ENCODE peak calls at places on chromosomes 12 and 14, in six cellular contexts. One of them, this sample, is unnamed.

GRCh38 chr12:26748412-26748740 is 84.6 kb downstream of the ITPR2 start:
- DNase-seq in DND-41: no peak
- DNase-seq in stimulated activated CD8-positive, alpha-beta memory T cell treated with anti-CD3 and anti-CD28 coated beads, Interleukin-2, amount 100 ng/mL, for 1 hour: no peak
- DNase-seq in cerebellar cortex: no peak
- DNase-seq in CD8-positive, alpha-beta memory T cell: no peak
- DNase-seq in mammary epithelial cell: no peak
- DNase-seq in this sample: no peak

GRCh38 chr12:49796606-49797451 is 31.4 kb downstream of the NCKAP5L start:
- DNase-seq in CD8-positive, alpha-beta memory T cell: no peak
- DNase-seq in mammary epithelial cell: no peak
- DNase-seq in cerebellar cortex: no peak
- DNase-seq in DND-41: no peak
- DNase-seq in stimulated activated CD8-positive, alpha-beta memory T cell treated with anti-CD3 and anti-CD28 coated beads, Interleukin-2, amount 100 ng/mL, for 1 hour: no peak
- DNase-seq in this sample: peak

GRCh38 chr14:104461676-104462443 is 117.7 kb upstream of the C14orf180 start:
- DNase-seq in DND-41: no peak
- DNase-seq in stimulated activated CD8-positive, alpha-beta memory T cell treated with anti-CD3 and anti-CD28 coated beads, Interleukin-2, amount 100 ng/mL, for 1 hour: no peak
- DNase-seq in CD8-positive, alpha-beta memory T cell: no peak
- DNase-seq in cerebellar cortex: no peak
- DNase-seq in mammary epithelial cell: no peak
- DNase-seq in this sample: no peak

GRCh38 chr14:21185506-21185905 is 29.6 kb upstream of the OR5AU1 start:
- DNase-seq in CD8-positive, alpha-beta memory T cell: no peak
- DNase-seq in stimulated activated CD8-positive, alpha-beta memory T cell treated with anti-CD3 and anti-CD28 coated beads, Interleukin-2, amount 100 ng/mL, for 1 hour: no peak
- DNase-seq in DND-41: no peak
- DNase-seq in mammary epithelial cell: no peak
- DNase-seq in cerebellar cortex: no peak
- DNase-seq in this sample: no peak

GRCh38 chr12:49091836-49092085 is 2.8 kb downstream of the DHH start:
- DNase-seq in cerebellar cortex: no peak
- DNase-seq in mammary epithelial cell: no peak
- DNase-seq in CD8-positive, alpha-beta memory T cell: no peak
- DNase-seq in DND-41: no peak
- DNase-seq in stimulated activated CD8-positive, alpha-beta memory T cell treated with anti-CD3 and anti-CD28 coated beads, Interleukin-2, amount 100 ng/mL, for 1 hour: no peak
- DNase-seq in this sample: no peak

GRCh38 chr14:41642402-41643195 is 35.9 kb downstream of the LRFN5 start:
- DNase-seq in stimulated activated CD8-positive, alpha-beta memory T cell treated with anti-CD3 and anti-CD28 coated beads, Interleukin-2, amount 100 ng/mL, for 1 hour: no peak
- DNase-seq in CD8-positive, alpha-beta memory T cell: no peak
- DNase-seq in DND-41: no peak
- DNase-seq in cerebellar cortex: no peak
- DNase-seq in mammary epithelial cell: no peak
- DNase-seq in this sample: no peak

GRCh38 chr14:65200454-65200853 is 98.1 kb upstream of the MAX start:
- DNase-seq in mammary epithelial cell: no peak
- DNase-seq in CD8-positive, alpha-beta memory T cell: no peak
- DNase-seq in cerebellar cortex: no peak
- DNase-seq in stimulated activated CD8-positive, alpha-beta memory T cell treated with anti-CD3 and anti-CD28 coated beads, Interleukin-2, amount 100 ng/mL, for 1 hour: no peak
- DNase-seq in DND-41: no peak
- DNase-seq in this sample: no peak

GRCh38 chr12:57518176-57518919 is 2.0 kb downstream of the DDIT3 start:
- DNase-seq in mammary epithelial cell: no peak
- DNase-seq in cerebellar cortex: peak
- DNase-seq in CD8-positive, alpha-beta memory T cell: no peak
- DNase-seq in stimulated activated CD8-positive, alpha-beta memory T cell treated with anti-CD3 and anti-CD28 coated beads, Interleukin-2, amount 100 ng/mL, for 1 hour: no peak
- DNase-seq in DND-41: no peak
- DNase-seq in this sample: no peak

GRCh38 chr12:64009321-64010068 is 165.0 kb downstream of the SRGAP1 start:
- DNase-seq in DND-41: no peak
- DNase-seq in mammary epithelial cell: no peak
- DNase-seq in stimulated activated CD8-positive, alpha-beta memory T cell treated with anti-CD3 and anti-CD28 coated beads, Interleukin-2, amount 100 ng/mL, for 1 hour: no peak
- DNase-seq in cerebellar cortex: no peak
- DNase-seq in CD8-positive, alpha-beta memory T cell: no peak
- DNase-seq in this sample: no peak

GRCh38 chr12:11854011-11854499 is 204.6 kb downstream of the ETV6 start:
- DNase-seq in cerebellar cortex: no peak
- DNase-seq in mammary epithelial cell: no peak
- DNase-seq in stimulated activated CD8-positive, alpha-beta memory T cell treated with anti-CD3 and anti-CD28 coated beads, Interleukin-2, amount 100 ng/mL, for 1 hour: no peak
- DNase-seq in DND-41: no peak
- DNase-seq in CD8-positive, alpha-beta memory T cell: no peak
- DNase-seq in this sample: no peak

GRCh38 chr14:100988011-100988410 is 84.5 kb upstream of the RTL1 start:
- DNase-seq in stimulated activated CD8-positive, alpha-beta memory T cell treated with anti-CD3 and anti-CD28 coated beads, Interleukin-2, amount 100 ng/mL, for 1 hour: no peak
- DNase-seq in CD8-positive, alpha-beta memory T cell: no peak
- DNase-seq in cerebellar cortex: no peak
- DNase-seq in mammary epithelial cell: peak
- DNase-seq in DND-41: no peak
- DNase-seq in this sample: no peak

GRCh38 chr14:55915464-55915863 is 202.7 kb upstream of the PELI2 start:
- DNase-seq in mammary epithelial cell: no peak
- DNase-seq in stimulated activated CD8-positive, alpha-beta memory T cell treated with anti-CD3 and anti-CD28 coated beads, Interleukin-2, amount 100 ng/mL, for 1 hour: no peak
- DNase-seq in DND-41: no peak
- DNase-seq in CD8-positive, alpha-beta memory T cell: no peak
- DNase-seq in cerebellar cortex: no peak
- DNase-seq in this sample: no peak

GRCh38 chr12:118922405-118922804 is 58.9 kb upstream of the SRRM4 start:
- DNase-seq in mammary epithelial cell: no peak
- DNase-seq in CD8-positive, alpha-beta memory T cell: no peak
- DNase-seq in DND-41: peak
- DNase-seq in stimulated activated CD8-positive, alpha-beta memory T cell treated with anti-CD3 and anti-CD28 coated beads, Interleukin-2, amount 100 ng/mL, for 1 hour: no peak
- DNase-seq in cerebellar cortex: no peak
- DNase-seq in this sample: no peak

GRCh38 chr14:34951286-34951685 is 31.5 kb upstream of the SRP54 start:
- DNase-seq in stimulated activated CD8-positive, alpha-beta memory T cell treated with anti-CD3 and anti-CD28 coated beads, Interleukin-2, amount 100 ng/mL, for 1 hour: no peak
- DNase-seq in DND-41: no peak
- DNase-seq in cerebellar cortex: no peak
- DNase-seq in CD8-positive, alpha-beta memory T cell: no peak
- DNase-seq in mammary epithelial cell: no peak
- DNase-seq in this sample: no peak

GRCh38 chr14:24070285-24071143 is 848 bp upstream of the CPNE6 start:
- DNase-seq in stimulated activated CD8-positive, alpha-beta memory T cell treated with anti-CD3 and anti-CD28 coated beads, Interleukin-2, amount 100 ng/mL, for 1 hour: no peak
- DNase-seq in cerebellar cortex: peak
- DNase-seq in CD8-positive, alpha-beta memory T cell: no peak
- DNase-seq in DND-41: no peak
- DNase-seq in mammary epithelial cell: no peak
- DNase-seq in this sample: peak

GRCh38 chr12:68871899-68872298 is 61.1 kb downstream of the CPM start:
- DNase-seq in mammary epithelial cell: no peak
- DNase-seq in CD8-positive, alpha-beta memory T cell: no peak
- DNase-seq in cerebellar cortex: no peak
- DNase-seq in stimulated activated CD8-positive, alpha-beta memory T cell treated with anti-CD3 and anti-CD28 coated beads, Interleukin-2, amount 100 ng/mL, for 1 hour: no peak
- DNase-seq in DND-41: no peak
- DNase-seq in this sample: no peak

GRCh38 chr14:45156067-45156466 is 20.3 kb downstream of the FANCM start:
- DNase-seq in stimulated activated CD8-positive, alpha-beta memory T cell treated with anti-CD3 and anti-CD28 coated beads, Interleukin-2, amount 100 ng/mL, for 1 hour: no peak
- DNase-seq in CD8-positive, alpha-beta memory T cell: no peak
- DNase-seq in cerebellar cortex: no peak
- DNase-seq in mammary epithelial cell: peak
- DNase-seq in DND-41: no peak
- DNase-seq in this sample: no peak

GRCh38 chr12:6949063-6949594 is 2.0 kb upstream of the PTPN6 start:
- DNase-seq in mammary epithelial cell: no peak
- DNase-seq in cerebellar cortex: no peak
- DNase-seq in DND-41: no peak
- DNase-seq in CD8-positive, alpha-beta memory T cell: peak
- DNase-seq in stimulated activated CD8-positive, alpha-beta memory T cell treated with anti-CD3 and anti-CD28 coated beads, Interleukin-2, amount 100 ng/mL, for 1 hour: no peak
- DNase-seq in this sample: no peak

GRCh38 chr12:9910716-9911421 is 21.3 kb downstream of the CLEC2A start:
- DNase-seq in cerebellar cortex: no peak
- DNase-seq in CD8-positive, alpha-beta memory T cell: no peak
- DNase-seq in DND-41: no peak
- DNase-seq in mammary epithelial cell: peak
- DNase-seq in stimulated activated CD8-positive, alpha-beta memory T cell treated with anti-CD3 and anti-CD28 coated beads, Interleukin-2, amount 100 ng/mL, for 1 hour: no peak
- DNase-seq in this sample: no peak

GRCh38 chr12:88993655-88994054 is 358.6 kb downstream of the DUSP6 start:
- DNase-seq in mammary epithelial cell: peak
- DNase-seq in cerebellar cortex: peak
- DNase-seq in stimulated activated CD8-positive, alpha-beta memory T cell treated with anti-CD3 and anti-CD28 coated beads, Interleukin-2, amount 100 ng/mL, for 1 hour: no peak
- DNase-seq in CD8-positive, alpha-beta memory T cell: no peak
- DNase-seq in DND-41: no peak
- DNase-seq in this sample: no peak

GRCh38 chr14:102029956-102030355 is 56.9 kb downstream of the HSP90AA1 start:
- DNase-seq in DND-41: no peak
- DNase-seq in CD8-positive, alpha-beta memory T cell: no peak
- DNase-seq in mammary epithelial cell: no peak
- DNase-seq in cerebellar cortex: no peak
- DNase-seq in stimulated activated CD8-positive, alpha-beta memory T cell treated with anti-CD3 and anti-CD28 coated beads, Interleukin-2, amount 100 ng/mL, for 1 hour: no peak
- DNase-seq in this sample: no peak

GRCh38 chr12:56477521-56478225 is 9.3 kb downstream of the SPRYD4 start:
- DNase-seq in cerebellar cortex: no peak
- DNase-seq in DND-41: no peak
- DNase-seq in stimulated activated CD8-positive, alpha-beta memory T cell treated with anti-CD3 and anti-CD28 coated beads, Interleukin-2, amount 100 ng/mL, for 1 hour: no peak
- DNase-seq in mammary epithelial cell: no peak
- DNase-seq in CD8-positive, alpha-beta memory T cell: no peak
- DNase-seq in this sample: no peak

GRCh38 chr14:102015045-102015685 is 50.8 kb downstream of the DYNC1H1 start:
- DNase-seq in stimulated activated CD8-positive, alpha-beta memory T cell treated with anti-CD3 and anti-CD28 coated beads, Interleukin-2, amount 100 ng/mL, for 1 hour: no peak
- DNase-seq in mammary epithelial cell: no peak
- DNase-seq in CD8-positive, alpha-beta memory T cell: no peak
- DNase-seq in DND-41: no peak
- DNase-seq in cerebellar cortex: no peak
- DNase-seq in this sample: no peak

GRCh38 chr14:21556378-21557083 is 23.3 kb downstream of the OR10G3 start:
- DNase-seq in cerebellar cortex: no peak
- DNase-seq in mammary epithelial cell: no peak
- DNase-seq in CD8-positive, alpha-beta memory T cell: no peak
- DNase-seq in DND-41: no peak
- DNase-seq in stimulated activated CD8-positive, alpha-beta memory T cell treated with anti-CD3 and anti-CD28 coated beads, Interleukin-2, amount 100 ng/mL, for 1 hour: no peak
- DNase-seq in this sample: no peak

GRCh38 chr14:35299708-35300107 is 7.5 kb downstream of the PSMA6 start:
- DNase-seq in mammary epithelial cell: no peak
- DNase-seq in DND-41: no peak
- DNase-seq in stimulated activated CD8-positive, alpha-beta memory T cell treated with anti-CD3 and anti-CD28 coated beads, Interleukin-2, amount 100 ng/mL, for 1 hour: no peak
- DNase-seq in cerebellar cortex: no peak
- DNase-seq in CD8-positive, alpha-beta memory T cell: no peak
- DNase-seq in this sample: no peak

GRCh38 chr12:56126732-56127239 is 1.3 kb upstream of the ESYT1 start:
- DNase-seq in cerebellar cortex: peak
- DNase-seq in CD8-positive, alpha-beta memory T cell: no peak
- DNase-seq in mammary epithelial cell: no peak
- DNase-seq in stimulated activated CD8-positive, alpha-beta memory T cell treated with anti-CD3 and anti-CD28 coated beads, Interleukin-2, amount 100 ng/mL, for 1 hour: no peak
- DNase-seq in DND-41: no peak
- DNase-seq in this sample: no peak

GRCh38 chr12:85424581-85425348 is 144.7 kb downstream of the ALX1 start:
- DNase-seq in stimulated activated CD8-positive, alpha-beta memory T cell treated with anti-CD3 and anti-CD28 coated beads, Interleukin-2, amount 100 ng/mL, for 1 hour: no peak
- DNase-seq in CD8-positive, alpha-beta memory T cell: no peak
- DNase-seq in cerebellar cortex: no peak
- DNase-seq in DND-41: peak
- DNase-seq in mammary epithelial cell: no peak
- DNase-seq in this sample: no peak

GRCh38 chr14:64845878-64846277 is 33.8 kb downstream of the SPTB start:
- DNase-seq in mammary epithelial cell: no peak
- DNase-seq in cerebellar cortex: no peak
- DNase-seq in stimulated activated CD8-positive, alpha-beta memory T cell treated with anti-CD3 and anti-CD28 coated beads, Interleukin-2, amount 100 ng/mL, for 1 hour: no peak
- DNase-seq in CD8-positive, alpha-beta memory T cell: no peak
- DNase-seq in DND-41: no peak
- DNase-seq in this sample: no peak

GRCh38 chr14:92280554-92281262 is 42.3 kb upstream of the SLC24A4 start:
- DNase-seq in mammary epithelial cell: no peak
- DNase-seq in stimulated activated CD8-positive, alpha-beta memory T cell treated with anti-CD3 and anti-CD28 coated beads, Interleukin-2, amount 100 ng/mL, for 1 hour: no peak
- DNase-seq in DND-41: peak
- DNase-seq in cerebellar cortex: no peak
- DNase-seq in CD8-positive, alpha-beta memory T cell: no peak
- DNase-seq in this sample: no peak

GRCh38 chr12:2633825-2634200 is 161.0 kb upstream of the FKBP4 start:
- DNase-seq in cerebellar cortex: no peak
- DNase-seq in DND-41: no peak
- DNase-seq in CD8-positive, alpha-beta memory T cell: no peak
- DNase-seq in mammary epithelial cell: no peak
- DNase-seq in stimulated activated CD8-positive, alpha-beta memory T cell treated with anti-CD3 and anti-CD28 coated beads, Interleukin-2, amount 100 ng/mL, for 1 hour: no peak
- DNase-seq in this sample: peak

GRCh38 chr12:54373619-54374554 is 9.6 kb upstream of the GPR84 start:
- DNase-seq in mammary epithelial cell: peak
- DNase-seq in cerebellar cortex: no peak
- DNase-seq in stimulated activated CD8-positive, alpha-beta memory T cell treated with anti-CD3 and anti-CD28 coated beads, Interleukin-2, amount 100 ng/mL, for 1 hour: no peak
- DNase-seq in DND-41: no peak
- DNase-seq in CD8-positive, alpha-beta memory T cell: no peak
- DNase-seq in this sample: no peak

GRCh38 chr12:388547-389137 is 478 bp downstream of the KDM5A start:
- DNase-seq in stimulated activated CD8-positive, alpha-beta memory T cell treated with anti-CD3 and anti-CD28 coated beads, Interleukin-2, amount 100 ng/mL, for 1 hour: peak
- DNase-seq in cerebellar cortex: peak
- DNase-seq in mammary epithelial cell: peak
- DNase-seq in CD8-positive, alpha-beta memory T cell: peak
- DNase-seq in DND-41: peak
- DNase-seq in this sample: no peak

GRCh38 chr14:59244581-59244980 is 56.1 kb downstream of the DAAM1 start:
- DNase-seq in CD8-positive, alpha-beta memory T cell: no peak
- DNase-seq in cerebellar cortex: no peak
- DNase-seq in stimulated activated CD8-positive, alpha-beta memory T cell treated with anti-CD3 and anti-CD28 coated beads, Interleukin-2, amount 100 ng/mL, for 1 hour: no peak
- DNase-seq in DND-41: no peak
- DNase-seq in mammary epithelial cell: peak
- DNase-seq in this sample: no peak

GRCh38 chr12:126139355-126139754 is 1074.1 kb downstream of the AACS start:
- DNase-seq in CD8-positive, alpha-beta memory T cell: no peak
- DNase-seq in stimulated activated CD8-positive, alpha-beta memory T cell treated with anti-CD3 and anti-CD28 coated beads, Interleukin-2, amount 100 ng/mL, for 1 hour: no peak
- DNase-seq in DND-41: no peak
- DNase-seq in cerebellar cortex: no peak
- DNase-seq in mammary epithelial cell: no peak
- DNase-seq in this sample: no peak

GRCh38 chr12:125183187-125184067 is 118.2 kb downstream of the AACS start:
- DNase-seq in cerebellar cortex: peak
- DNase-seq in DND-41: peak
- DNase-seq in stimulated activated CD8-positive, alpha-beta memory T cell treated with anti-CD3 and anti-CD28 coated beads, Interleukin-2, amount 100 ng/mL, for 1 hour: peak
- DNase-seq in CD8-positive, alpha-beta memory T cell: peak
- DNase-seq in mammary epithelial cell: peak
- DNase-seq in this sample: peak

This sample was measured in sigmoid colon.